ENCODE peak calls at places on chromosomes 13 and 19, in nine cellular contexts. F is A549, O is prostate gland, Q is lower leg skin, C is GM12892, B is Peyer's patch, U is ovary, J is thyroid gland, R is NB4. K is an unnamed sample.

GRCh38 chr13:41137951-41138350 is 5.3 kb upstream of the KBTBD6 start:
- DNase-seq in F (no peak), O (no peak), Q (no peak), C (no peak), B (no peak), U (no peak), J (no peak), R (no peak), K (no peak)

GRCh38 chr13:37769078-37769477 is 100.5 kb downstream of the TRPC4 start:
- DNase-seq in F (no peak), O (no peak), Q (no peak), C (no peak), B (no peak), U (no peak), J (no peak), R (no peak), K (no peak)

GRCh38 chr19:38549061-38549460 is 68.7 kb downstream of the MAP4K1 start:
- DNase-seq in F (no peak), O (no peak), Q (no peak), C (no peak), B (no peak), U (no peak), J (no peak), R (no peak), K (no peak)

GRCh38 chr13:65435590-65435989 is 1794.5 kb downstream of the PCDH9 start:
- DNase-seq in F (no peak), O (no peak), Q (no peak), C (no peak), B (no peak), U (no peak), J (no peak), R (no peak), K (no peak)

GRCh38 chr13:80239571-80240255 is 101.2 kb downstream of the SPRY2 start:
- DNase-seq in F (no peak), O (no peak), Q (no peak), C (no peak), B (no peak), U (no peak), J (no peak), R (no peak), K (no peak)

GRCh38 chr19:40190891-40191835 is at the start of gene MAP3K10:
- DNase-seq in F (peak; percentile 95), O (peak; percentile 51), Q (peak; percentile 94), C (peak; percentile 86), B (peak; percentile 71), U (peak; percentile 83), J (peak; percentile 61), R (peak; percentile 59), K (peak; percentile 91)

GRCh38 chr19:14031719-14032480 is at the start of gene IL27RA:
- DNase-seq in F (peak; percentile 59), O (peak; percentile 26), Q (peak; percentile 91), C (peak; percentile 78), B (peak; percentile 85), U (peak; percentile 48), J (peak; percentile 58), R (peak; percentile 86), K (peak; percentile 36)

GRCh38 chr13:39779337-39780270 is 124.1 kb downstream of the COG6 start:
- DNase-seq in F (no peak), O (no peak), Q (no peak), C (no peak), B (peak; percentile 55), U (no peak), J (peak; percentile 15), R (no peak), K (no peak)

GRCh38 chr13:27037571-27037970 is 134.0 kb downstream of the USP12 start:
- DNase-seq in F (no peak), O (no peak), Q (peak; percentile 50), C (no peak), B (no peak), U (no peak), J (no peak), R (no peak), K (no peak)

GRCh38 chr13:93151277-93151676 is 75.3 kb upstream of the GPC6 start:
- DNase-seq in F (no peak), O (no peak), Q (no peak), C (no peak), B (no peak), U (no peak), J (no peak), R (peak; percentile 87), K (no peak)

GRCh38 chr19:7742575-7742974 is 4.8 kb downstream of the CD209 start:
- DNase-seq in F (no peak), O (no peak), Q (no peak), C (no peak), B (no peak), U (no peak), J (no peak), R (no peak), K (no peak)

GRCh38 chr13:65600702-65601101 is 1629.4 kb downstream of the PCDH9 start:
- DNase-seq in F (no peak), O (no peak), Q (no peak), C (no peak), B (no peak), U (no peak), J (no peak), R (no peak), K (peak; percentile 4)

GRCh38 chr13:48081739-48082138 is 13.2 kb downstream of the MED4 start:
- DNase-seq in F (no peak), O (no peak), Q (no peak), C (no peak), B (no peak), U (no peak), J (no peak), R (no peak), K (no peak)

GRCh38 chr13:36840718-36841250 is 21.8 kb downstream of the RFXAP start:
- DNase-seq in F (no peak), O (no peak), Q (no peak), C (no peak), B (no peak), U (no peak), J (no peak), R (no peak), K (no peak)

GRCh38 chr13:36345438-36346221 is 564 bp downstream of the SPART start:
- DNase-seq in F (peak; percentile 14), O (peak; percentile 61), Q (peak; percentile 96), C (no peak), B (peak; percentile 42), U (peak; percentile 76), J (peak; percentile 71), R (peak; percentile 90), K (peak; percentile 15)

GRCh38 chr19:6509118-6509971 is 7.2 kb upstream of the TUBB4A start:
- DNase-seq in F (no peak), O (no peak), Q (peak; percentile 93), C (no peak), B (no peak), U (no peak), J (no peak), R (no peak), K (no peak)

GRCh38 chr13:64471916-64472315 is 2758.2 kb downstream of the PCDH9 start:
- DNase-seq in F (peak; percentile 11), O (no peak), Q (no peak), C (no peak), B (no peak), U (no peak), J (no peak), R (peak; percentile 25), K (no peak)

GRCh38 chr19:16258440-16258903 is 60.8 kb downstream of the AP1M1 start:
- DNase-seq in F (no peak), O (no peak), Q (peak; percentile 93), C (no peak), B (peak; percentile 50), U (no peak), J (peak; percentile 42), R (peak; percentile 84), K (no peak)
- TF ChIP-seq POLR2A in F (no peak), O (no peak), Q (no peak), C (no peak), B (peak; percentile 13), U (no peak), J (peak; percentile 27), R (no peak), K (no peak)

GRCh38 chr19:47779524-47780214 is 1.2 kb downstream of the SELENOW start:
- DNase-seq in F (no peak), O (peak; percentile 35), Q (peak; percentile 89), C (no peak), B (no peak), U (peak; percentile 48), J (peak; percentile 61), R (no peak), K (no peak)
- TF ChIP-seq POLR2A in F (no peak), O (no peak), Q (no peak), C (no peak), B (no peak), U (no peak), J (no peak), R (no peak), K (no peak)

GRCh38 chr13:113348591-113348990 is 15.3 kb downstream of the GRTP1 start:
- DNase-seq in F (no peak), O (no peak), Q (no peak), C (no peak), B (no peak), U (no peak), J (no peak), R (no peak), K (no peak)
- TF ChIP-seq POLR2A in F (no peak), O (no peak), Q (no peak), C (no peak), B (no peak), U (no peak), J (no peak), R (no peak), K (no peak)

GRCh38 chr19:45444318-45445041 is 20.8 kb upstream of the ERCC1 start:
- DNase-seq in F (peak; percentile 86), O (peak; percentile 88), Q (peak; percentile 99), C (peak; percentile 85), B (peak; percentile 90), U (peak; percentile 98), J (peak; percentile 97), R (peak; percentile 81), K (no peak)

GRCh38 chr19:45442408-45442926 is 18.8 kb upstream of the ERCC1 start:
- DNase-seq in F (no peak), O (no peak), Q (no peak), C (no peak), B (no peak), U (no peak), J (no peak), R (no peak), K (no peak)

GRCh38 chr19:45443462-45444317 is 20.0 kb upstream of the ERCC1 start:
- DNase-seq in F (peak; percentile 98), O (peak; percentile 98), Q (peak; percentile 100), C (no peak), B (peak; percentile 78), U (peak; percentile 97), J (peak; percentile 98), R (peak; percentile 93), K (peak; percentile 79)

GRCh38 chr19:45440873-45441654 is 17.3 kb upstream of the ERCC1 start:
- DNase-seq in F (no peak), O (no peak), Q (no peak), C (no peak), B (no peak), U (no peak), J (no peak), R (peak; percentile 21), K (no peak)

DNA sequence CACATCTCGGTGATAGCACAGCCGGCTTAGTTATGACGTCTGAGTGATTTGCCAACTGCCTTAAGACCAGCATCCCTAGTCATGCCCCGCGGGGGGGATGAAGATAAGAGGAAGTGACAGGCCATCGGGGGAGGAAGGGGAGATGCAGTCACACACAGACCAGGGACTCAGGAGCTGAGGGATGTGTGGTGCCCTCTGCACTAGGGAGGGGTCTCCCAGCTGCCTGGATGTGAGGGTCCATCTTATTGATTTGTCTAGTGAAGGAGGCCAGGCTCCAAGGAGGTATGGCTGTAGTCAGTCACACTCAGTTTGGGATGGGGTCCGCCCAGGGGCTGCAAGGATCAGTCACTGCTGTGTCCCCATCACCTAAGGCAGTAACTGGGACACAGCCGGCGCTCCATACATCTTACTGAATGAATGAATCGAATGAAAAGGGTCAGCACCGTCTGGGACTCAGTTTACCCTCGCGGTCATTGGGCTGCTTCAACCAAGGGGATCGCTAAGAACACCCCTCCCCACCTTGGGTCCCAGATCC is 19.3 kb upstream of the ERCC1 start:
- DNase-seq in F (no peak), O (no peak), Q (peak; percentile 92), C (no peak), B (peak; percentile 69), U (peak; percentile 52), J (no peak), R (peak; percentile 96), K (no peak)
- TF ChIP-seq POLR2A in F (no peak), O (no peak), Q (no peak), C (no peak), B (no peak), U (no peak), J (no peak), R (no peak), K (no peak)